ENCODE peak calls at places on chromosome 5, in seven cellular contexts. T is OCI-LY7, N is NCI-H2171 treated with DMSO at 0.1 percent for 48 hours, E is cardiac fibroblast, D is Kasumi-1, M is amniotic epithelial cell, U is HEK293T. L is an unnamed sample.

GRCh38 chr5:30368064-30368463 is 825.4 kb upstream of the CDH6 start:
- DNase-seq in T (no peak), N (no peak), E (no peak), D (no peak), M (peak; percentile 43), U (no peak), L (no peak)

GRCh38 chr5:54273715-54274114 is 36.7 kb downstream of the ARL15 start:
- DNase-seq in T (no peak), N (no peak), E (no peak), D (no peak), M (no peak), U (no peak), L (no peak)

GRCh38 chr5:180126716-180127681 is 55.4 kb upstream of the RNF130 start:
- DNase-seq in T (peak; percentile 13), N (no peak), E (peak; percentile 19), D (peak; percentile 10), M (no peak), U (peak; percentile 86), L (peak; percentile 39)

GRCh38 chr5:78467140-78467539 is 106.7 kb downstream of the SCAMP1 start:
- DNase-seq in T (no peak), N (no peak), E (no peak), D (no peak), M (no peak), U (no peak), L (no peak)

GRCh38 chr5:149935431-149935901 is 9.1 kb downstream of the PDE6A start:
- DNase-seq in T (no peak), N (no peak), E (no peak), D (no peak), M (no peak), U (no peak), L (no peak)

GRCh38 chr5:180647941-180648500 is 1.4 kb downstream of the FLT4 start:
- DNase-seq in T (no peak), N (no peak), E (no peak), D (no peak), M (no peak), U (no peak), L (no peak)

GRCh38 chr5:181203842-181204560 is 995 bp downstream of the TRIM7 start:
- DNase-seq in T (no peak), N (no peak), E (no peak), D (no peak), M (no peak), U (no peak), L (no peak)

GRCh38 chr5:57450991-57451876 is 31.4 kb downstream of the ACTBL2 start:
- DNase-seq in T (peak; percentile 40), N (no peak), E (peak; percentile 98), D (no peak), M (peak; percentile 98), U (no peak), L (no peak)

GRCh38 chr5:10662661-10663245 is 98.3 kb downstream of the DAP start:
- DNase-seq in T (no peak), N (no peak), E (no peak), D (no peak), M (no peak), U (no peak), L (no peak)

GRCh38 chr5:41869150-41869738 is 981 bp downstream of the OXCT1 start:
- DNase-seq in T (peak; percentile 31), N (peak; percentile 24), E (peak; percentile 72), D (peak; percentile 16), M (peak; percentile 15), U (peak; percentile 43), L (peak; percentile 67)

GRCh38 chr5:58407042-58407709 is 52.7 kb downstream of the PLK2 start:
- DNase-seq in T (no peak), N (no peak), E (peak; percentile 25), D (no peak), M (peak; percentile 86), U (no peak), L (no peak)

GRCh38 chr5:125372694-125373621 is 626.5 kb upstream of the ZNF608 start:
- DNase-seq in T (peak; percentile 4), N (no peak), E (peak; percentile 37), D (no peak), M (peak; percentile 28), U (no peak), L (no peak)

GRCh38 chr5:103254921-103255320 is 3.6 kb upstream of the MACIR start:
- DNase-seq in T (no peak), N (no peak), E (no peak), D (no peak), M (no peak), U (no peak), L (no peak)

GRCh38 chr5:144072518-144072927 is 97.9 kb downstream of the YIPF5 start:
- DNase-seq in T (no peak), N (no peak), E (peak; percentile 31), D (no peak), M (peak; percentile 50), U (no peak), L (no peak)

GRCh38 chr5:98349251-98349989 is 424.0 kb upstream of the RGMB start:
- DNase-seq in T (peak; percentile 1), N (peak; percentile 61), E (peak; percentile 38), D (peak; percentile 10), M (peak; percentile 51), U (peak; percentile 9), L (no peak)

GRCh38 chr5:17896605-17897004 is 262.3 kb downstream of the TAF11L14 start:
- DNase-seq in T (no peak), N (no peak), E (no peak), D (no peak), M (peak; percentile 66), U (no peak), L (no peak)

GRCh38 chr5:132778129-132778528 is 1.1 kb upstream of the SEPTIN8 start:
- DNase-seq in T (no peak), N (no peak), E (no peak), D (no peak), M (no peak), U (no peak), L (no peak)

GRCh38 chr5:112594060-112594850 is 143.4 kb upstream of the APC start:
- DNase-seq in T (peak; percentile 35), N (peak; percentile 18), E (no peak), D (peak; percentile 20), M (peak; percentile 7), U (no peak), L (no peak)

GRCh38 chr5:1255081-1255561 is 29.9 kb downstream of the SLC6A18 start:
- DNase-seq in T (peak; percentile 51), N (no peak), E (no peak), D (no peak), M (no peak), U (no peak), L (no peak)

GRCh38 chr5:145941677-145942130 is 5.3 kb downstream of the SH3RF2 start:
- DNase-seq in T (no peak), N (no peak), E (no peak), D (no peak), M (peak; percentile 61), U (no peak), L (no peak)

GRCh38 chr5:79200573-79201183 is 35.3 kb upstream of the JMY start:
- DNase-seq in T (peak; percentile 24), N (no peak), E (peak; percentile 20), D (peak; percentile 52), M (no peak), U (peak; percentile 30), L (no peak)

GRCh38 chr5:179310439-179311090 is 34.7 kb downstream of the ADAMTS2 start:
- DNase-seq in T (no peak), N (no peak), E (no peak), D (no peak), M (no peak), U (no peak), L (no peak)